ENCODE peak calls at places on chromosomes 7 and 10, in nine cellular contexts. X is AG04449, I is left ventricle myocardium inferior, B is astrocyte, L is epithelial cell of esophagus, W is cardiac muscle cell, V is fibroblast of lung, D is neural progenitor cell, S is choroid plexus epithelial cell. K is an unnamed sample.

GRCh38 chr10:29392376-29393021 is 103.6 kb downstream of the LYZL1 start:
- DNase-seq in V (peak; percentile 51), D (peak; percentile 78), L (peak; percentile 51), W (peak; percentile 64), B (no peak), X (no peak), I (no peak), S (peak; percentile 76), K (peak; percentile 62)

GRCh38 chr7:140238778-140239652 is 62.2 kb upstream of the KDM7A start:
- DNase-seq in B (no peak), D (no peak), W (no peak), I (no peak), V (no peak), L (peak; percentile 24), S (no peak), X (no peak), K (no peak)

GRCh38 chr10:124686707-124687376 is 57.3 kb downstream of the FAM53B start:
- DNase-seq in B (no peak), I (peak; percentile 59), S (no peak), D (no peak), V (no peak), L (no peak), W (no peak), X (no peak), K (no peak)

GRCh38 chr10:69684020-69684980 is 54.3 kb downstream of the FAM241B start:
- DNase-seq in L (peak; percentile 92), S (peak; percentile 64), X (no peak), B (peak; percentile 40), W (peak; percentile 72), V (peak; percentile 20), I (peak; percentile 44), D (no peak), K (no peak)

GRCh38 chr7:44263342-44264082 is 61.9 kb downstream of the CAMK2B start:
- DNase-seq in I (no peak), W (no peak), L (no peak), D (no peak), X (no peak), S (no peak), V (no peak), B (no peak), K (no peak)

GRCh38 chr10:89440262-89440661 is 25.9 kb downstream of the IFIT5 start:
- DNase-seq in L (no peak), W (no peak), B (no peak), V (no peak), S (no peak), D (no peak), X (no peak), I (peak; percentile 65), K (no peak)

GRCh38 chr10:30185916-30186315 is 126.5 kb upstream of the JCAD start:
- DNase-seq in W (peak; percentile 89), V (peak; percentile 91), L (peak; percentile 91), B (peak; percentile 96), I (no peak), X (peak; percentile 73), D (no peak), S (peak; percentile 87), K (no peak)

GRCh38 chr7:12291870-12292269 is 80.8 kb downstream of the TMEM106B start:
- DNase-seq in V (no peak), S (peak; percentile 36), W (no peak), B (no peak), L (peak; percentile 8), X (no peak), D (no peak), I (no peak), K (no peak)

GRCh38 chr10:98528166-98528784 is 81.5 kb upstream of the HPS1 start:
- DNase-seq in W (no peak), B (no peak), D (no peak), L (no peak), X (no peak), I (no peak), V (peak; percentile 23), S (no peak), K (no peak)

GRCh38 chr7:152743600-152743999 is 16.0 kb upstream of the ACTR3B start:
- DNase-seq in L (no peak), D (no peak), X (no peak), V (no peak), W (no peak), S (no peak), I (no peak), B (no peak), K (no peak)

GRCh38 chr7:101330011-101330484 is 8.4 kb upstream of the IFT22 start:
- DNase-seq in I (peak; percentile 19), X (no peak), L (no peak), D (no peak), V (no peak), W (peak; percentile 6), B (no peak), S (no peak), K (no peak)

GRCh38 chr10:46325021-46325420 is 38.2 kb downstream of the ANTXRL start:
- DNase-seq in V (no peak), B (no peak), D (no peak), I (no peak), W (peak; percentile 10), S (peak; percentile 45), X (no peak), L (peak; percentile 22), K (no peak)

GRCh38 chr7:156509216-156509615 is 131.4 kb upstream of the RNF32 start:
- DNase-seq in D (no peak), W (no peak), X (no peak), S (no peak), V (no peak), B (no peak), L (no peak), I (no peak), K (no peak)

GRCh38 chr7:117274951-117275350 is 47.9 kb downstream of the WNT2 start:
- DNase-seq in L (no peak), X (no peak), W (no peak), B (no peak), I (no peak), S (no peak), V (no peak), D (no peak), K (no peak)

GRCh38 chr7:87599336-87599735 is 1.3 kb downstream of the ABCB1 start:
- DNase-seq in L (no peak), I (no peak), W (no peak), S (no peak), V (no peak), B (no peak), D (no peak), X (no peak), K (no peak)

GRCh38 chr7:102085223-102085772 is 201.4 kb upstream of the SH2B2 start:
- DNase-seq in V (no peak), S (no peak), X (no peak), W (no peak), B (no peak), L (no peak), D (no peak), I (no peak), K (no peak)

GRCh38 chr10:128287921-128288320 is 161.7 kb upstream of the MKI67 start:
- DNase-seq in B (no peak), V (no peak), X (no peak), L (no peak), I (no peak), D (no peak), S (no peak), W (no peak), K (no peak)

GRCh38 chr7:15972767-15973362 is 286.4 kb upstream of the MEOX2 start:
- DNase-seq in V (peak; percentile 45), I (no peak), B (peak; percentile 36), D (no peak), S (peak; percentile 57), L (peak; percentile 34), X (no peak), W (peak; percentile 75), K (no peak)

GRCh38 chr10:25696013-25696708 is 237.9 kb upstream of the MYO3A start:
- DNase-seq in S (no peak), L (no peak), X (no peak), V (no peak), D (no peak), B (no peak), I (no peak), W (no peak), K (no peak)
- TF ChIP-seq CTCF in S (peak; percentile 23), L (no peak), X (no peak), V (no peak), D (peak; percentile 29), B (no peak), I (no peak), W (peak; percentile 4), K (no peak)

DNA sequence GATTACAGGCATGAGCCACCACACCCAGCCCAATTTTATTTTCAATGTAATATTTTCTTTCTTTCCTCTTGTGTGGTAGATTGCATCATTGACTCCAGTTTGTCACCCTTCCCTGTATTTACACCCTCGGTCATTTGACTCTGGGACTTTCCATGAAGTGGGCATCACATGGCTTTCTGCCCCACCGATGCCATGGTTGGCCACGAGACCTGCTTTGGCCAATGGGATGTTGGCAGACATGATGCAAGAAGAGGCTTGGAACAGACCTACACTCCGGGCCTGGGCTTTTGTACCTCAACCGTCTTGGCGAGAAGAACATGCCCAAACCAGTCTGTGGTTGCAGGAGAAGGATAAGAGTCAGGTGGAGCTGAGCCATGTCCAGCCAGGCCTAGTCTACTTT is 38.8 kb upstream of the CACUL1 start:
- DNase-seq in W (no peak), V (no peak), I (no peak), B (no peak), L (peak; percentile 64), S (no peak), X (no peak), D (no peak), K (no peak)
- TF ChIP-seq CTCF in W (no peak), V (no peak), I (no peak), B (no peak), L (no peak), S (no peak), X (no peak), D (no peak), K (no peak)

DNA sequence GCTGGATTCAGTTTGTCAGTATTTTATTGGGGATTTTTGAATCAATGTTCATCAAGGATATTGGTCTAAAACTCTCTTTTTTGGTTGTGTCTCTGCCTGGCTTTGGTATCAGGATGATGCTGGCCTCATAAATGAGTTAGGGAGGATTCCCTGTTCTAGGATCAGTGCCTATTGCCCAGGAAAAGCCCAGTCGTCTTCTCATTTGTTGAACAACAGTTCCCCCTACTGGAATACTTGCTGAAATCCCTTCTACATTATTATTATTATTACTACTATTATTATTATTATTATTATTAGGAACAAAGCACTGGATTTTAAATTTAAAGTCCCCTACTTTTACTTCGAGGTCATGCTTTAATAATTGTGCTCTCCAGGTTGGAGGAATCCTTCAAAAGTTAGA is 528.9 kb downstream of the MAGI2 start:
- DNase-seq in D (peak; percentile 57), X (no peak), I (no peak), W (peak; percentile 21), V (peak; percentile 54), S (peak; percentile 38), L (peak; percentile 53), B (peak; percentile 1), K (no peak)
- TF ChIP-seq CTCF in D (peak; percentile 63), X (peak; percentile 11), I (peak; percentile 26), W (no peak), V (no peak), S (peak; percentile 30), L (peak; percentile 29), B (peak; percentile 17), K (peak; percentile 57)

GRCh38 chr7:82173400-82174021 is 270.1 kb downstream of the CACNA2D1 start:
- DNase-seq in D (no peak), S (no peak), I (no peak), X (no peak), V (no peak), W (no peak), L (no peak), B (no peak), K (no peak)
- TF ChIP-seq CTCF in D (peak; percentile 27), S (no peak), I (no peak), X (no peak), V (no peak), W (no peak), L (no peak), B (no peak), K (no peak)